ENCODE peak calls at places on chromosomes 12 and 14, in seven cellular contexts. One of them, this sample, is unnamed.

GRCh38 chr12:16573652-16574077 is 32.3 kb downstream of the LMO3 start:
- DNase-seq in T47D: no peak
- DNase-seq in SK-N-SH: no peak
- DNase-seq in GM12878: no peak
- DNase-seq in H1: no peak
- DNase-seq in K562: no peak
- DNase-seq in HCT116: no peak
- DNase-seq in this sample: peak

GRCh38 chr14:106586098-106586704 is 1059.8 kb downstream of the TMEM121 start:
- DNase-seq in T47D: peak
- DNase-seq in SK-N-SH: peak
- DNase-seq in GM12878: no peak
- DNase-seq in H1: peak
- DNase-seq in K562: peak
- DNase-seq in HCT116: no peak
- DNase-seq in this sample: peak

GRCh38 chr14:41389355-41389754 is 217.3 kb upstream of the LRFN5 start:
- DNase-seq in T47D: no peak
- DNase-seq in SK-N-SH: no peak
- DNase-seq in GM12878: no peak
- DNase-seq in H1: no peak
- DNase-seq in K562: no peak
- DNase-seq in HCT116: no peak
- DNase-seq in this sample: no peak

GRCh38 chr12:24482044-24482443 is 466.9 kb downstream of the BCAT1 start:
- DNase-seq in T47D: no peak
- DNase-seq in SK-N-SH: no peak
- DNase-seq in GM12878: no peak
- DNase-seq in H1: no peak
- DNase-seq in K562: no peak
- DNase-seq in HCT116: no peak
- DNase-seq in this sample: no peak

GRCh38 chr14:22598099-22598895 is at the start of gene ABHD4:
- DNase-seq in T47D: peak
- DNase-seq in SK-N-SH: peak
- DNase-seq in GM12878: no peak
- DNase-seq in H1: peak
- DNase-seq in K562: peak
- DNase-seq in HCT116: no peak
- DNase-seq in this sample: peak

GRCh38 chr14:75429562-75429961 is 1.7 kb downstream of the JDP2 start:
- DNase-seq in T47D: no peak
- DNase-seq in SK-N-SH: no peak
- DNase-seq in GM12878: no peak
- DNase-seq in H1: no peak
- DNase-seq in K562: no peak
- DNase-seq in HCT116: no peak
- DNase-seq in this sample: no peak

GRCh38 chr12:98532687-98533304 is 17.4 kb downstream of the TMPO start:
- DNase-seq in T47D: peak
- DNase-seq in SK-N-SH: peak
- DNase-seq in GM12878: no peak
- DNase-seq in H1: no peak
- DNase-seq in K562: peak
- DNase-seq in HCT116: peak
- DNase-seq in this sample: peak

GRCh38 chr12:117140397-117141096 is 41.3 kb upstream of the TESC start:
- DNase-seq in T47D: peak
- DNase-seq in SK-N-SH: no peak
- DNase-seq in GM12878: no peak
- DNase-seq in H1: no peak
- DNase-seq in K562: no peak
- DNase-seq in HCT116: no peak
- DNase-seq in this sample: no peak

GRCh38 chr12:6554168-6554989 is 1.5 kb downstream of the IFFO1 start:
- DNase-seq in T47D: peak
- DNase-seq in SK-N-SH: peak
- DNase-seq in GM12878: no peak
- DNase-seq in H1: peak
- DNase-seq in K562: peak
- DNase-seq in HCT116: peak
- DNase-seq in this sample: peak

GRCh38 chr12:18296909-18297280 is 35.6 kb downstream of the PIK3C2G start:
- DNase-seq in T47D: peak
- DNase-seq in SK-N-SH: no peak
- DNase-seq in GM12878: no peak
- DNase-seq in H1: no peak
- DNase-seq in K562: no peak
- DNase-seq in HCT116: no peak
- DNase-seq in this sample: no peak

DNA sequence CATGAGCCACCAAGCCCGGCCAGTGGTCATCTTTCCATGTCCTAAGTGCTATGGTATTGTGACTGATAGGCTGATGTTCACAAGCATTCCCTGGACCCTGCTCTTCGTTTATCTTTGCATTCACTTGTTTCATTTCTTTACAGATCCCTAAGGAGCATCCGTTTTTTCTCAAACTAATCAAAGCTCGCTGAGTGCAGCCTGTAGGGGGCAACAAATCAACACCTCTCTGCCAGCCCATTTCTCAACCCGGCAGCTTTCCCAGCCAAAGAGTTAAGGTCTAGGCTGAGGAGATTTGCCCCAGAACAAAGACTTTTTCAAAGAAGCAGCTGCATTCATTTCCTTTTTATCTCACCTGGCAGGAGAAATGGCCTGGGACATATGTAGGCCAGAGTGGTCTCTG is 12.1 kb downstream of the SIRT4 start:
- DNase-seq in T47D: peak
- DNase-seq in SK-N-SH: no peak
- DNase-seq in GM12878: no peak
- DNase-seq in H1: peak
- DNase-seq in K562: peak
- DNase-seq in HCT116: no peak
- DNase-seq in this sample: no peak
- TF ChIP-seq JUND in T47D: no peak
- TF ChIP-seq JUND in SK-N-SH: no peak
- TF ChIP-seq JUND in GM12878: no peak
- TF ChIP-seq JUND in H1: no peak
- TF ChIP-seq JUND in K562: no peak
- TF ChIP-seq JUND in HCT116: no peak
- TF ChIP-seq JUND in this sample: no peak

GRCh38 chr12:92487138-92487485 is 215.7 kb upstream of the PLEKHG7 start:
- DNase-seq in T47D: no peak
- DNase-seq in SK-N-SH: no peak
- DNase-seq in GM12878: no peak
- DNase-seq in H1: no peak
- DNase-seq in K562: no peak
- DNase-seq in HCT116: no peak
- DNase-seq in this sample: no peak
- TF ChIP-seq JUND in T47D: no peak
- TF ChIP-seq JUND in SK-N-SH: no peak
- TF ChIP-seq JUND in GM12878: no peak
- TF ChIP-seq JUND in H1: no peak
- TF ChIP-seq JUND in K562: no peak
- TF ChIP-seq JUND in HCT116: no peak
- TF ChIP-seq JUND in this sample: no peak

GRCh38 chr12:27844427-27845090 is 64.5 kb upstream of the MANSC4 start:
- DNase-seq in T47D: no peak
- DNase-seq in SK-N-SH: no peak
- DNase-seq in GM12878: no peak
- DNase-seq in H1: no peak
- DNase-seq in K562: no peak
- DNase-seq in HCT116: no peak
- DNase-seq in this sample: peak

GRCh38 chr12:27840229-27840999 is 60.4 kb upstream of the MANSC4 start:
- DNase-seq in T47D: no peak
- DNase-seq in SK-N-SH: no peak
- DNase-seq in GM12878: no peak
- DNase-seq in H1: no peak
- DNase-seq in K562: no peak
- DNase-seq in HCT116: no peak
- DNase-seq in this sample: no peak

GRCh38 chr12:27845187-27845586 is 65.2 kb upstream of the MANSC4 start:
- DNase-seq in T47D: no peak
- DNase-seq in SK-N-SH: no peak
- DNase-seq in GM12878: no peak
- DNase-seq in H1: no peak
- DNase-seq in K562: no peak
- DNase-seq in HCT116: no peak
- DNase-seq in this sample: no peak

GRCh38 chr12:27841392-27841882 is 61.4 kb upstream of the MANSC4 start:
- DNase-seq in T47D: no peak
- DNase-seq in SK-N-SH: no peak
- DNase-seq in GM12878: no peak
- DNase-seq in H1: no peak
- DNase-seq in K562: no peak
- DNase-seq in HCT116: peak
- DNase-seq in this sample: no peak

GRCh38 chr12:27843714-27844245 is 63.7 kb upstream of the MANSC4 start:
- DNase-seq in T47D: no peak
- DNase-seq in SK-N-SH: no peak
- DNase-seq in GM12878: no peak
- DNase-seq in H1: no peak
- DNase-seq in K562: peak
- DNase-seq in HCT116: no peak
- DNase-seq in this sample: peak
- TF ChIP-seq JUND in T47D: no peak
- TF ChIP-seq JUND in SK-N-SH: no peak
- TF ChIP-seq JUND in GM12878: no peak
- TF ChIP-seq JUND in H1: no peak
- TF ChIP-seq JUND in K562: peak
- TF ChIP-seq JUND in HCT116: no peak
- TF ChIP-seq JUND in this sample: no peak

GRCh38 chr12:110934093-110934852 is 13.9 kb upstream of the MYL2 start:
- DNase-seq in T47D: peak
- DNase-seq in SK-N-SH: no peak
- DNase-seq in GM12878: no peak
- DNase-seq in H1: peak
- DNase-seq in K562: no peak
- DNase-seq in HCT116: peak
- DNase-seq in this sample: peak
- TF ChIP-seq JUND in T47D: no peak
- TF ChIP-seq JUND in SK-N-SH: peak
- TF ChIP-seq JUND in GM12878: no peak
- TF ChIP-seq JUND in H1: peak
- TF ChIP-seq JUND in K562: no peak
- TF ChIP-seq JUND in HCT116: no peak
- TF ChIP-seq JUND in this sample: no peak

DNA sequence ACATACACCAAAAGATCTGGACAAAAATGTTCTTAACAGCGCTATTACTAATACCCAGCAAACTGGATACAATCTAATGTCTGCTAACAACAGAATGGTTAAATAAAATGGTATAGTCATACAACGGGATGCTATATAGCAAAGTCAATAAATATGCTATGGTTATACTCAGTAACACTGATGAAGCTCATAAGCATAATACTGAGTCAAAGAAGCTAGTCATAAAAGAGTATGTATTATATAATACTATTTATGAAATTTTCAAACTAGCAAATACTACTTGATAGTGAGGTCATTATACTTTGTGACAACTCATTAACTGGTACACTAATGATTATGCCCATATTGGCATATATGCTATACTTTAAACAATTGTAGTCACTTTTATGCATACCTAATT is 7.4 kb downstream of the ABCD2 start:
- DNase-seq in T47D: no peak
- DNase-seq in SK-N-SH: no peak
- DNase-seq in GM12878: no peak
- DNase-seq in H1: no peak
- DNase-seq in K562: no peak
- DNase-seq in HCT116: no peak
- DNase-seq in this sample: no peak
- TF ChIP-seq JUND in T47D: no peak
- TF ChIP-seq JUND in SK-N-SH: no peak
- TF ChIP-seq JUND in GM12878: no peak
- TF ChIP-seq JUND in H1: no peak
- TF ChIP-seq JUND in K562: no peak
- TF ChIP-seq JUND in HCT116: no peak
- TF ChIP-seq JUND in this sample: no peak

GRCh38 chr14:88212691-88213090 is 110.4 kb downstream of the KCNK10 start:
- DNase-seq in T47D: no peak
- DNase-seq in SK-N-SH: no peak
- DNase-seq in GM12878: no peak
- DNase-seq in H1: no peak
- DNase-seq in K562: no peak
- DNase-seq in HCT116: no peak
- DNase-seq in this sample: no peak
- TF ChIP-seq JUND in T47D: no peak
- TF ChIP-seq JUND in SK-N-SH: no peak
- TF ChIP-seq JUND in GM12878: no peak
- TF ChIP-seq JUND in H1: no peak
- TF ChIP-seq JUND in K562: no peak
- TF ChIP-seq JUND in HCT116: no peak
- TF ChIP-seq JUND in this sample: no peak

GRCh38 chr12:54980341-54980740 is 4.2 kb downstream of the TESPA1 start:
- DNase-seq in T47D: no peak
- DNase-seq in SK-N-SH: no peak
- DNase-seq in GM12878: no peak
- DNase-seq in H1: no peak
- DNase-seq in K562: peak
- DNase-seq in HCT116: no peak
- DNase-seq in this sample: no peak

GRCh38 chr12:54984602-54985376 is at the start of gene TESPA1:
- DNase-seq in T47D: no peak
- DNase-seq in SK-N-SH: no peak
- DNase-seq in GM12878: peak
- DNase-seq in H1: no peak
- DNase-seq in K562: no peak
- DNase-seq in HCT116: no peak
- DNase-seq in this sample: no peak

GRCh38 chr12:54983536-54984102 is 943 bp downstream of the TESPA1 start:
- DNase-seq in T47D: no peak
- DNase-seq in SK-N-SH: no peak
- DNase-seq in GM12878: no peak
- DNase-seq in H1: no peak
- DNase-seq in K562: no peak
- DNase-seq in HCT116: no peak
- DNase-seq in this sample: no peak

GRCh38 chr12:54977857-54978256 is 6.7 kb downstream of the TESPA1 start:
- DNase-seq in T47D: no peak
- DNase-seq in SK-N-SH: no peak
- DNase-seq in GM12878: no peak
- DNase-seq in H1: no peak
- DNase-seq in K562: no peak
- DNase-seq in HCT116: no peak
- DNase-seq in this sample: no peak

DNA sequence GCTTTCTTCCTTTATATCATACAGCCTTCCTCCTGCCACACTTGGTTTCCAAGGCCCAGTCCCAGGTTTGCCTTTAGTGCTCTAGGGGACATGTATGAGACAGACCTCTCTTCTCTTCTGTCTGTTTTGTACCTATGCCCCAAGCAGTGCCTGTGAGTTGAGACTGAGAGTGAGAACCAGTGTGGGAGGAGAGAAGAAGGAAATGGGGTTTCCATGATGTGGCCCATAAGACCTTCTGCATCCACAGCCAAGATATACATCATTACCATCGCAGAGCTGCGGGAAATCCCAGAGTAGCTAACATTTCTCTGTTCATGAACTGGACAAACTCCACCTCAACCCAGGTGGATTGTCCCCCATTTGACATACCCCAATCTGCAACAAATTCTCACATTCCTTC is 2.8 kb downstream of the TESPA1 start:
- DNase-seq in T47D: no peak
- DNase-seq in SK-N-SH: no peak
- DNase-seq in GM12878: no peak
- DNase-seq in H1: no peak
- DNase-seq in K562: no peak
- DNase-seq in HCT116: no peak
- DNase-seq in this sample: no peak
- TF ChIP-seq JUND in T47D: no peak
- TF ChIP-seq JUND in SK-N-SH: no peak
- TF ChIP-seq JUND in GM12878: no peak
- TF ChIP-seq JUND in H1: no peak
- TF ChIP-seq JUND in K562: no peak
- TF ChIP-seq JUND in HCT116: no peak
- TF ChIP-seq JUND in this sample: no peak

GRCh38 chr14:87186745-87187144 is 806.2 kb downstream of the GALC start:
- DNase-seq in T47D: no peak
- DNase-seq in SK-N-SH: no peak
- DNase-seq in GM12878: no peak
- DNase-seq in H1: no peak
- DNase-seq in K562: no peak
- DNase-seq in HCT116: no peak
- DNase-seq in this sample: no peak
- TF ChIP-seq JUND in T47D: no peak
- TF ChIP-seq JUND in SK-N-SH: no peak
- TF ChIP-seq JUND in GM12878: no peak
- TF ChIP-seq JUND in H1: no peak
- TF ChIP-seq JUND in K562: no peak
- TF ChIP-seq JUND in HCT116: no peak
- TF ChIP-seq JUND in this sample: no peak

This sample was measured in HepG2.